ENCODE peak calls at places on chromosome 3, in four cellular contexts. B is K562, T is HepG2, S is GM12878. F is an unnamed sample.

GRCh38 chr3:36969540-36970432 is 23.1 kb downstream of the EPM2AIP1 start:
- DNase-seq in T (peak; percentile 73), S (peak; percentile 80), B (peak; percentile 99), F (no peak)

GRCh38 chr3:58994746-58995330 is 55.0 kb downstream of the CFAP20DC start:
- DNase-seq in S (peak; percentile 23), B (peak; percentile 71), T (peak; percentile 39), F (peak; percentile 67)

GRCh38 chr3:4709336-4709735 is 216.2 kb downstream of the ITPR1 start:
- DNase-seq in S (no peak), T (no peak), B (no peak), F (no peak)

GRCh38 chr3:58566398-58567250 is 10.6 kb downstream of the FAM107A start:
- DNase-seq in S (no peak), B (no peak), T (no peak), F (no peak)

GRCh38 chr3:36911990-36912804 is 32.7 kb downstream of the TRANK1 start:
- DNase-seq in S (peak; percentile 97), T (peak; percentile 10), B (peak; percentile 59), F (peak; percentile 47)

GRCh38 chr3:81758275-81758674 is 3.2 kb downstream of the GBE1 start:
- DNase-seq in S (no peak), B (no peak), T (peak; percentile 41), F (no peak)

GRCh38 chr3:38454179-38454883 is 641 bp downstream of the ACVR2B start:
- DNase-seq in T (no peak), B (peak; percentile 69), S (no peak), F (peak; percentile 33)

GRCh38 chr3:196990654-196991053 is 22.0 kb upstream of the PIGZ start:
- DNase-seq in T (peak; percentile 43), B (no peak), S (no peak), F (no peak)

GRCh38 chr3:186821429-186822367 is 15.4 kb upstream of the RFC4 start:
- DNase-seq in B (peak; percentile 76), T (peak; percentile 56), S (no peak), F (peak; percentile 56)

GRCh38 chr3:70876154-70876553 is 563.7 kb upstream of the MDFIC2 start:
- DNase-seq in B (no peak), T (no peak), S (no peak), F (no peak)
- TF ChIP-seq REST in B (no peak), T (no peak), S (no peak), F (no peak)

GRCh38 chr3:168803536-168803935 is 707.8 kb upstream of the GOLIM4 start:
- DNase-seq in S (no peak), B (no peak), T (no peak), F (no peak)
- H3K4me1 ChIP-seq in S (no peaks in the 10 kb centered on the region), B (no peaks in the 10 kb centered on the region), T (no peaks in the 10 kb centered on the region), F (no peaks in the 10 kb centered on the region)

DNA sequence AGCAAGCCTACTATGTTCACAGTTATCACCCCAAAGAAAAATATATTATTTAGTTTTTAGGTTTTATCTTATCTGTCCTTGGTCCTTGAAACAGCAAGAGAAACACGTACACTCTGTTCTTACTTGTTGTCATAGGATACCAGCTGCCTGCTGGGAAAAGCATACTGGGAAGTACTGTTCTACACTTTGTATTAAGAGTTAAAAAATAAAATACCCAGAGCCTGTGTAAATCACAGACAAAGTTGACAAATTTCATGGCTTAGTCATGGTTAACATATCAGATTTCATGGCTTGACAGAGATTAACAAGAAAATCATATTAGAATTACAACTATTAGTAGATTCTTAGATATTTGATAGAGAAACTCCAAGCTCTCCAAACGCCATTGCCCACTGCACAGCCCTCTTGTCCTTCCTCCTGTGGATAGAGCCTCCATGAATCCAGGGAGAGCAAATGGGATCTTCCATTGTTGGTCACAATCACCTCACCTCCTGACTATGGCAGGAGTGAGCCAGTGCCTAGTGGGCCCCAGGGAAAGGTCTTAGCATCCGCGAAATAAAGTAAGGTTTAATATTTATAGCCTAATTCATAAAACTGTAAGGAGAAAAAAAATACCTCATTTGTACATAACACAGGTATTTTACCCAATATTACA is 128.1 kb upstream of the WNT5A start:
- DNase-seq in S (no peak), T (no peak), B (no peak), F (no peak)
- TF ChIP-seq CHD4 in S (no peak), T (no peak), B (no peak), F (no peak)

GRCh38 chr3:110074095-110074494 is 736.7 kb upstream of the DPPA4 start:
- DNase-seq in B (no peak), S (no peak), T (no peak), F (no peak)
- TF ChIP-seq REST in B (no peak), S (no peak), T (no peak), F (no peak)

GRCh38 chr3:46350262-46350565 is 3.7 kb upstream of the CCR2 start:
- DNase-seq in S (no peak), T (no peak), B (no peak), F (no peak)
- H3K4me1 ChIP-seq in S (peaks cover 31% of the 10 kb centered on the region), T (no peaks in the 10 kb centered on the region), B (no peaks in the 10 kb centered on the region), F (no peaks in the 10 kb centered on the region)

DNA sequence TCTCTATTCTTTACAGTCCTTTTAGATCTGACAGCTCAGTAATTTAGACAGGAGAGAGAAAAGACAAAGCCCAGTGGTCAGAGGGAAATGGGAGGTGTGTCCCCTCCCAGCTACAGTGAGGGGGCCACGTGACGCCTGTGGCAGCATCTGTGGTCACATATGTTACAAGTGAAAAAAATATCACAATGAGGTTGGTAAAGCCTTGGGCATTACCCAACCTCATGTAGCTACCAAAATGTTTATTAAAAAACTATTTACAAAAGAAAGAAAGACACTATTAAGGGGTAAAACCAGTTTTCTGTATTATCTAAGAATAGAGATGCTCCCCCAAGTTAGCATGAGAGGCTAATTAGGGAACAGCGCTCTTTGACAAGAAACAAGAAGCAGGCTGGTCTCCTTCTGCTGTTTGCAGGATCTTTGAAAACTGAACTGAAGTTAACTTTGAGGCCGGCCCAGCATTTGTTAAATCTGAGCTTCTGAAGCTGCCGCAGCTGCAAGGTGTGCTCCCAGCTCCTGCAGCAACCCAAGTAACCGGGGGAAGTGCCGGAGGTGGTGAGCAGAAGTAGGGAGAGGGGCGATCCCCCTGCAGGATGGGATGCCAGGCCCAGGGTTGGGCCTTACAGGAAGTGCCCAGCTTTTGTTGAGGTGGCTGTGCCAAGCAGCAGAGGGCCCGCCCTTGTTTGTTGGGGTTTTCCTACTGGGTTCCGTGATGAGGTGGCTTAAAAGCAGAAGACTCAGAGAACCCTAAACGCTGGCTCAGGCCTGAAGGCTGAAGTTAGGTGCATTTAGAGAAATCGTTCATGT is 42.6 kb upstream of the PLCL2 start:
- DNase-seq in T (no peak), S (peak; percentile 83), B (no peak), F (no peak)
- TF ChIP-seq CHD4 in T (no peak), S (no peak), B (no peak), F (no peak)

DNA sequence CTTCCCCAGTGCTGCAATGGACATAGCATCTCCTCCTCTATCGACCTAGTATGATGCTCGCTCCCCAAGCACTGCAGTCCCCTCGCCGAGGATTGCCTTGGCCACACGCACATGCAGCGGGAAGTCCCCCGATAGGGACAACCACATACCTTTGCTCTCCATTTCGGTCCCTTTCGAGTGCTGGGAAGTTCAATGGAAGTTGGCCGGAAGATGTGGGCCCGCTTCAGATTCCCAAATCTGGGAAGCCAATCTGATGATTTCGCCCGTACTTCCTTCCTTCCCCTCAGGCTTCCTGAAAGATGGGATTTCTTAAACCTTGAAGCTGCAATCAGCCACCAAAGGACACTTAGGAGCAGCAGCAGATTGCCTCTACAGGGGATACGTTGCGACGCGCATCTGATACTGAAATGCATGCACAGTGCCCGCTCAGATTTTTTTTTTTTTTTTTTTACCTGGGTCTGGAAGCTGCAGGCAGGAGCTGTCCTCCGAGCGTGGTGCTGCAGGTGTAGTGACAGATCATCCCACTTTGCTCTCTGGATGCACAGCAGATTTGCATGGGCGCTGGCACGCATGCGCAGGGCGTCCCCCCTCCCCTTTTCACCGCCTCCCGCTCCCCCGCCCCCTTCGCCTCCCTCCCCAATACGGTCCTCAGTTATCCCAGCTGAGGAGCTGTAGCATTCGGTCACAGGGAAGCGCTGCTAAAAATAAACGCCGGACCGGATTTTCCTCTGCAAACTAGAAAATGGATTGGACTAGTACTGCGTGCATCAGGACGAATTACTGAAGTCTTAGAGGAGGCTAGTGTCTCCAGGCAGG is at the start of gene FGF12:
- DNase-seq in T (peak; percentile 2), S (no peak), B (peak; percentile 1), F (peak; percentile 18)
- TF ChIP-seq REST in T (peak; percentile 38), S (peak; percentile 72), B (no peak), F (peak; percentile 53)

GRCh38 chr3:50124363-50125226 is 30.5 kb upstream of the SEMA3F start:
- DNase-seq in S (no peak), B (no peak), T (no peak), F (no peak)

GRCh38 chr3:50123394-50124361 is 31.4 kb upstream of the SEMA3F start:
- DNase-seq in T (no peak), S (no peak), B (no peak), F (no peak)

GRCh38 chr3:50126287-50127211 is 28.6 kb upstream of the SEMA3F start:
- DNase-seq in T (peak; percentile 28), B (no peak), S (no peak), F (no peak)

GRCh38 chr3:50127251-50127671 is 27.9 kb upstream of the SEMA3F start:
- DNase-seq in B (no peak), S (no peak), T (no peak), F (no peak)

GRCh38 chr3:50125541-50126286 is 29.4 kb upstream of the SEMA3F start:
- DNase-seq in S (no peak), B (no peak), T (no peak), F (no peak)
- H3K4me1 ChIP-seq in S (no peaks in the 10 kb centered on the region), B (no peaks in the 10 kb centered on the region), T (peaks cover 34% of the 10 kb centered on the region), F (peaks cover 22% of the 10 kb centered on the region)

DNA sequence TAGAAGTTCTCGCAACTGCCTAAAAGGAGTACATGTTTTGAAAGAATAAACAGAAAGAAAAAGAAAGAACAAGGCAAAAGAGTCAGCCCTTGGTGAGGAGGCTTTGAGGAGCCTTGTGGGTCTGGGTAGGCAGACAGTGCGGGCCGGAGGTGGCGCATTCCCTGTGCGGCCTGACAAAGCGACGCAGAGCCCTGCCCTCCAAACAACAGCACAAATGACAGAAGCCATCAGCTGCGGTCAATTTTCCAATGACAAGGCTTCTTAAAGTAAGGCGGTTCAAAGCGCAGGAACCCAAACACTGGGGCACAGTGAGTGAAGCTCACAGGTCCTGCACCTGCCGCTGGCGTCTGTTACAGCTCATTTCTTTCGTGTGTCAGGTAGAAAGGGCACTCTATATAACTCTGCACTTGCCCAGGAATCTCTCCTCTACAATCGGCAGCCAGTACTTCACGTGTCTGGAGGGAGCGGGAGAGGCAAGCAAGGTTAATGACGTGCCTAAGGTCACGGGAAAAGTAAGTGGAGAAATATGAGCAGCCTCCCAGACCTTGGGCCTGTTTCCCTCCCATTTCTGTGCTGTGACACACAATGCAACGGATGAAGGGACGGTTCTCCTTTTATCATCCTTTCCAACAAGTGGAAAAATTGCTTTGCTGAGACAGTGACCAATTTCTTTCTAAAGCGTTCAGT is 178.1 kb downstream of the OPA1 start:
- DNase-seq in S (no peak), T (no peak), B (no peak), F (no peak)
- TF ChIP-seq CHD4 in S (no peak), T (no peak), B (no peak), F (no peak)

GRCh38 chr3:127632035-127632434 is 3.0 kb downstream of the PODXL2 start:
- DNase-seq in T (no peak), S (no peak), B (no peak), F (no peak)

GRCh38 chr3:127629462-127630403 is 748 bp downstream of the PODXL2 start:
- DNase-seq in S (no peak), T (no peak), B (peak; percentile 26), F (no peak)

GRCh38 chr3:127628788-127629456 is at the start of gene PODXL2:
- DNase-seq in B (peak; percentile 79), S (no peak), T (peak; percentile 28), F (peak; percentile 47)

GRCh38 chr3:127632441-127632840 is 3.5 kb downstream of the PODXL2 start:
- DNase-seq in S (no peak), B (no peak), T (no peak), F (no peak)

GRCh38 chr3:127630811-127631714 is 2.1 kb downstream of the PODXL2 start:
- DNase-seq in T (no peak), S (no peak), B (no peak), F (no peak)
- TF ChIP-seq REST in T (no peak), S (no peak), B (no peak), F (no peak)